ENCODE peak calls at places on chromosome X, in seven cellular contexts. U, L, M, P, X, N and C are unnamed samples.

GRCh38 chrX:114800719-114801118 is 216.7 kb downstream of the IL13RA2 start:
- DNase-seq in N (no peak), P (no peak), U (no peak), X (no peak), L (peak; percentile 80), M (no peak), C (no peak)

GRCh38 chrX:9204560-9204959 is 170.6 kb upstream of the FAM9B start:
- DNase-seq in U (no peak), X (no peak), M (no peak), L (peak; percentile 54), P (no peak), N (no peak), C (no peak)

GRCh38 chrX:118208476-118208875 is 91.9 kb upstream of the KLHL13 start:
- DNase-seq in M (no peak), U (no peak), P (no peak), L (no peak), N (no peak), X (no peak), C (no peak)

GRCh38 chrX:120768681-120769080 is 107.0 kb downstream of the CT47B1 start:
- DNase-seq in M (no peak), N (peak; percentile 58), L (peak; percentile 54), X (no peak), P (no peak), U (no peak), C (peak; percentile 68)

GRCh38 chrX:47885501-47885900 is 48.8 kb downstream of the ZNF81 start:
- DNase-seq in U (no peak), M (no peak), X (no peak), L (no peak), N (no peak), P (no peak), C (no peak)

GRCh38 chrX:138872537-138872936 is 161.0 kb upstream of the FGF13 start:
- DNase-seq in U (no peak), M (no peak), X (no peak), N (no peak), P (no peak), L (peak; percentile 36), C (no peak)

GRCh38 chrX:34734383-34734782 is 77.3 kb upstream of the TMEM47 start:
- DNase-seq in M (no peak), N (no peak), U (no peak), X (no peak), L (peak; percentile 30), P (no peak), C (no peak)

GRCh38 chrX:142804085-142804484 is 221.6 kb upstream of the SPANXN4 start:
- DNase-seq in M (no peak), N (no peak), U (no peak), L (no peak), X (no peak), P (no peak), C (no peak)

GRCh38 chrX:46573896-46574336 is 351 bp downstream of the CHST7 start:
- DNase-seq in L (peak; percentile 77), M (peak; percentile 40), P (no peak), U (peak; percentile 60), X (peak; percentile 79), N (no peak), C (no peak)

GRCh38 chrX:148134578-148134977 is 153.4 kb downstream of the FMR1NB start:
- DNase-seq in X (no peak), L (no peak), U (no peak), P (no peak), M (no peak), N (no peak), C (no peak)

GRCh38 chrX:42107495-42108139 is 184.3 kb upstream of the CASK start:
- DNase-seq in U (no peak), M (no peak), N (no peak), X (no peak), L (no peak), P (no peak), C (no peak)

GRCh38 chrX:118521435-118521834 is 25.8 kb downstream of the DOCK11 start:
- DNase-seq in N (no peak), X (no peak), U (no peak), M (no peak), P (no peak), L (peak; percentile 82), C (no peak)

GRCh38 chrX:31580227-31580626 is 508.4 kb upstream of the FTHL17 start:
- DNase-seq in P (no peak), L (peak; percentile 46), U (no peak), X (no peak), M (no peak), N (no peak), C (no peak)

GRCh38 chrX:150605603-150606002 is 37.2 kb downstream of the MTM1 start:
- DNase-seq in X (no peak), U (no peak), L (no peak), M (no peak), N (no peak), P (no peak), C (no peak)

GRCh38 chrX:12865359-12865758 is 1.5 kb upstream of the TLR7 start:
- DNase-seq in L (no peak), N (no peak), M (no peak), U (no peak), P (no peak), X (no peak), C (no peak)

GRCh38 chrX:140917354-140918115 is 84.9 kb upstream of the SPANXB1 start:
- DNase-seq in M (no peak), X (no peak), N (no peak), P (no peak), U (no peak), L (no peak), C (no peak)

GRCh38 chrX:23756165-23756564 is 13.1 kb upstream of the ACOT9 start:
- DNase-seq in L (peak; percentile 64), P (no peak), X (peak; percentile 55), N (no peak), M (peak; percentile 63), U (no peak), C (no peak)

GRCh38 chrX:54076903-54077302 is 32.6 kb upstream of the PHF8 start:
- DNase-seq in N (no peak), M (no peak), X (no peak), L (peak; percentile 62), P (no peak), U (no peak), C (no peak)